ENCODE peak calls at places on chromosomes 13 and 19, in nine cellular contexts. S, I, V, P, Q, F, N, H and J are unnamed samples.
A peak's percentile ranks its signal among the peaks of the same experiment; 100 is the strongest.

GRCh38 chr19:8396563-8397203 is 6.5 kb downstream of the RAB11B start:
- DNase-seq in S (peak; percentile 24), I (peak; percentile 57), V (peak; percentile 22), P (peak; percentile 62), Q (peak; percentile 92), F (peak; percentile 75), N (peak; percentile 71), H (peak; percentile 83), J (peak; percentile 73)

GRCh38 chr13:44470623-44471562 is 97.3 kb downstream of the SERP2 start:
- DNase-seq in S (no peak), I (peak; percentile 25), V (no peak), P (no peak), Q (no peak), F (no peak), N (no peak), H (peak; percentile 72), J (no peak)

GRCh38 chr19:43554317-43554895 is 20.9 kb downstream of the XRCC1 start:
- DNase-seq in S (no peak), I (no peak), V (no peak), P (no peak), Q (no peak), F (no peak), N (no peak), H (no peak), J (no peak)

GRCh38 chr19:913080-913748 is at the start of gene R3HDM4:
- DNase-seq in S (no peak), I (peak; percentile 70), V (no peak), P (peak; percentile 80), Q (peak; percentile 86), F (peak; percentile 94), N (peak; percentile 80), H (peak; percentile 87), J (peak; percentile 86)

GRCh38 chr13:26051231-26052135 is at the start of gene SHISA2:
- DNase-seq in S (no peak), I (peak; percentile 45), V (peak; percentile 6), P (no peak), Q (peak; percentile 90), F (peak; percentile 27), N (peak; percentile 40), H (no peak), J (peak; percentile 17)

GRCh38 chr13:38202730-38203129 is 146.9 kb upstream of the UFM1 start:
- DNase-seq in S (no peak), I (peak; percentile 58), V (no peak), P (no peak), Q (no peak), F (no peak), N (no peak), H (no peak), J (no peak)

GRCh38 chr19:44570603-44570983 is 41.1 kb upstream of the CEACAM20 start:
- DNase-seq in S (no peak), I (no peak), V (no peak), P (no peak), Q (no peak), F (no peak), N (no peak), H (no peak), J (no peak)

GRCh38 chr13:86020350-86021002 is 221.3 kb upstream of the SLITRK6 start:
- DNase-seq in S (no peak), I (no peak), V (peak; percentile 62), P (no peak), Q (no peak), F (peak; percentile 1), N (no peak), H (no peak), J (no peak)

GRCh38 chr13:71087432-71087831 is 779.6 kb downstream of the DACH1 start:
- DNase-seq in S (no peak), I (no peak), V (no peak), P (peak; percentile 0), Q (no peak), F (no peak), N (no peak), H (no peak), J (no peak)

GRCh38 chr13:33642374-33643065 is 175.4 kb upstream of the RFC3 start:
- DNase-seq in S (no peak), I (peak; percentile 72), V (peak; percentile 73), P (no peak), Q (peak; percentile 68), F (peak; percentile 48), N (no peak), H (no peak), J (no peak)

GRCh38 chr19:34556500-34556899 is 74.9 kb downstream of the WTIP start:
- DNase-seq in S (peak; percentile 2), I (peak; percentile 9), V (peak; percentile 16), P (no peak), Q (peak; percentile 84), F (no peak), N (no peak), H (peak; percentile 83), J (no peak)

GRCh38 chr13:46142692-46143238 is 37.9 kb upstream of the CPB2 start:
- DNase-seq in S (no peak), I (no peak), V (no peak), P (no peak), Q (no peak), F (peak; percentile 28), N (no peak), H (no peak), J (no peak)

GRCh38 chr19:40511487-40511886 is 44.7 kb downstream of the SPTBN4 start:
- DNase-seq in S (no peak), I (no peak), V (no peak), P (no peak), Q (no peak), F (no peak), N (no peak), H (no peak), J (no peak)

GRCh38 chr19:34317311-34317927 is 47.6 kb upstream of the GPI start:
- DNase-seq in S (no peak), I (no peak), V (no peak), P (no peak), Q (no peak), F (no peak), N (peak; percentile 15), H (no peak), J (peak; percentile 24)

GRCh38 chr13:34076319-34076718 is 258.4 kb downstream of the RFC3 start:
- DNase-seq in S (no peak), I (peak; percentile 74), V (no peak), P (no peak), Q (no peak), F (no peak), N (no peak), H (no peak), J (no peak)

GRCh38 chr19:12642506-12642905 is 24.0 kb downstream of the MAN2B1 start:
- DNase-seq in S (no peak), I (no peak), V (no peak), P (no peak), Q (no peak), F (no peak), N (no peak), H (no peak), J (no peak)

GRCh38 chr19:33622809-33623511 is 1.2 kb downstream of the CHST8 start:
- DNase-seq in S (no peak), I (no peak), V (no peak), P (no peak), Q (peak; percentile 65), F (no peak), N (no peak), H (no peak), J (no peak)

GRCh38 chr13:61255035-61255796 is 160.4 kb downstream of the PCDH20 start:
- DNase-seq in S (no peak), I (no peak), V (no peak), P (no peak), Q (peak; percentile 55), F (no peak), N (no peak), H (peak; percentile 53), J (no peak)

GRCh38 chr13:47334173-47334572 is 437.3 kb upstream of the HTR2A start:
- DNase-seq in S (peak; percentile 88), I (peak; percentile 96), V (peak; percentile 78), P (no peak), Q (no peak), F (no peak), N (no peak), H (no peak), J (no peak)